ENCODE peak calls at places on chromosomes 7 and 10, in five cellular contexts. Z is psoas muscle, O is A549, Q is cardiac muscle cell, D is hepatocyte. R is an unnamed sample.

GRCh38 chr10:35409094-35409582 is 72.8 kb downstream of the CCNY start:
- DNase-seq in O (no peak), D (no peak), Q (peak), Z (peak), R (peak)

GRCh38 chr7:906776-907157 is 30.4 kb downstream of the GET4 start:
- DNase-seq in Z (no peak), Q (no peak), O (peak), D (no peak), R (no peak)

GRCh38 chr10:132616170-132616994 is 78.8 kb downstream of the INPP5A start:
- DNase-seq in D (no peak), Q (no peak), O (no peak), Z (no peak), R (peak)

GRCh38 chr7:157189405-157189804 is 50.7 kb downstream of the UBE3C start:
- DNase-seq in Q (no peak), Z (no peak), O (no peak), D (no peak), R (no peak)

GRCh38 chr10:35462491-35462934 is 126.2 kb downstream of the CCNY start:
- DNase-seq in O (no peak), Z (no peak), Q (no peak), D (no peak), R (no peak)

GRCh38 chr10:2619927-2620326 is 447.4 kb upstream of the PFKP start:
- DNase-seq in D (no peak), O (no peak), Z (no peak), Q (no peak), R (no peak)

GRCh38 chr7:74097937-74098614 is 14.5 kb downstream of the LIMK1 start:
- DNase-seq in O (peak), Z (peak), D (peak), Q (peak), R (no peak)

GRCh38 chr10:126908225-126908624 is 3.0 kb downstream of the DOCK1 start:
- DNase-seq in Z (no peak), Q (no peak), O (no peak), D (no peak), R (no peak)

GRCh38 chr10:43926875-43927406 is 278.3 kb upstream of the ZNF32 start:
- DNase-seq in Z (no peak), O (no peak), D (no peak), Q (no peak), R (no peak)

GRCh38 chr10:79244068-79244442 is 103.2 kb upstream of the PPIF start:
- DNase-seq in Z (no peak), D (no peak), O (no peak), Q (no peak), R (no peak)

GRCh38 chr10:79243211-79244067 is 103.8 kb upstream of the PPIF start:
- DNase-seq in Z (peak), Q (no peak), D (peak), O (no peak), R (peak)

GRCh38 chr10:79241990-79242619 is 105.2 kb upstream of the PPIF start:
- DNase-seq in O (no peak), D (peak), Z (peak), Q (peak), R (peak)

GRCh38 chr10:79241629-79241989 is 105.7 kb upstream of the PPIF start:
- DNase-seq in D (no peak), O (no peak), Z (no peak), Q (no peak), R (no peak)

DNA sequence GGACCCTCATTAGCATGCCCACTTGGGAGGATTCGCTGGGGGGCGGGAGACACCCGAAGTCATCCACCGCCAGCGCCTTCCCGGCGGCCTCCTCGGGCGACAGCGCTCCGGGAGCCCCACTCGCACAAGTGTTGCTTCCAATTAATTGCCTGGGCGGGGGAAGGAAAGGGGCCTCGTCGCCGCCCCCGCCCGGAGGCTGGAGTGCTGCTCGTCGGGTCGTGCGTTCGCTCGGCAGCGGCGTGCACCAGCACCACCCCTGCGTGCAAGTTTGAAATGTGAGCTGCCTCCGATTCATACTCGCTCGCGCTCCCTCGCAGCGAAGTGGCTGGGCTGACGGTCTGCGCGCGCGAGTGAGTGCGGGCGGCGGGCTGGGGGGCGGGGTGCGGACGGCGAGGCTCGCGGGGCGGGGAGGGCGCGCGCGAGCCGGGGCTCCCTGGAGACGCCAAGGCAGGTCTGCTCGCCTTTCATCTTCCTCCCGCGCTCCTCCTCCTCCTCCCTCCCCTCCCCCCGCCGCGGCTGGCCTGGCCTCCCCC is 104.6 kb upstream of the PPIF start:
- DNase-seq in O (no peak), D (peak), Q (peak), Z (peak), R (peak)
- H3K4me3 ChIP-seq in O (no peak), D (peak), Q (peak), Z (peak), R (peak)

GRCh38 chr10:117324367-117324766 is 50.9 kb downstream of the PDZD8 start:
- DNase-seq in Q (no peak), Z (no peak), O (no peak), D (no peak), R (no peak)

GRCh38 chr10:117322258-117322657 is 53.0 kb downstream of the PDZD8 start:
- DNase-seq in O (no peak), Z (no peak), D (no peak), Q (no peak), R (no peak)

GRCh38 chr10:117320050-117320665 is 55.1 kb downstream of the PDZD8 start:
- DNase-seq in O (peak), Q (peak), D (peak), Z (no peak), R (no peak)

GRCh38 chr10:117313641-117314040 is 61.6 kb downstream of the PDZD8 start:
- DNase-seq in Z (no peak), D (no peak), Q (no peak), O (no peak), R (no peak)

DNA sequence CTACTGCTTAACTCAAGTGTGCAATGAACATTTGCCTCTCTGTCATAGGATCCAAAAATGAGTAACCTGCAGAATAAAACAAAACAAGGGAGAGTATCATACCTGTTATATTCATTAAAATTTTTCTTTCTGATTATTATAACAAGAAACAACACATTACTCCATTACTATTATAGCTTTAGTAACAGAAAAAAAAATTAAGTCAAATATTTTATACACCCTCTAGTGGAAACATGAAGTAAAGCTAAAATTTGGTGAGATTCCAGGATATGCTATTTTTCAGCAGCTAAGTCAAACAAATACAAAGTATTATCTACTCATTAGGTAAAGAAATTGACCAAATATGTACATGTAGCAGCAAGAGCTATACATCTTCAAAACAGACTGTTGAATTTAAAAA is 56.3 kb downstream of the PDZD8 start:
- DNase-seq in O (no peak), Z (no peak), D (no peak), Q (peak), R (no peak)
- TF ChIP-seq CTCF in O (peak), Z (peak), D (peak), Q (peak), R (peak)

DNA sequence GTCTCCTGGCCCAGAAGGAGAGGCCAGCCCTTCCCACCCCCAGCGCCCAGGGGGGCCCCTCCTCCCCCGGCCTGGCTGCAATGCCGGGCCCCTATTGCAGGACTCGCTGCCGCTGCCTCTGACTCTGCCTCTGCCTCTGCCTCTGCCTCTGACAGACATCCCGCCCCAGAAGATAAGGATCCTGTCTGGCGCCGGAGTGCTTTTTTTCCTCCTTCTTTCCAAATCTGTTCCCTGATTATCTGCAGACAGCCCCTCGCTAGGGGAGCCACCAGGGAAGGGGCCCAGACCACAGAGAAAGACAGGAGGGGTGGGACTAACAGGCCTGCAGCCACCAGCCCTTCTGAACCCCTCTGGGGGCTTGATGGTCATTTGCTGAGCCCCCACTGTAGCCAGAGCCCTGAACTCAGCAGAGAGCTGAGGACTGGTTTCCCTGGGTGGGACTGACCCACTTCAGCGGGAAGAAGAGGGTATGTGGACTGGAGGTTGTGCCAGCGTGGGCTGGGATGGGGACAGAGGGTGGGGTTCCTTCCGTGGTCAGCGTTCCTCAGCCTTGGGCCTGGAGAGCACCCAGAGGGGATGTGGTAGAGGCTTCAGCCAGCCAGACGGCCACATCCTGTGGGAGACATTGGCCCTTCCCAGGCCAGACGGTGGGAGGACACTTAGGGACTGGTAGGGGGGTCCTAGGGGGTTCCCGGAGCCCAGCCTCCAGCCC is 22.8 kb downstream of the UNC5B start:
- DNase-seq in Q (peak), O (no peak), Z (no peak), D (peak), R (peak)
- H3K27ac ChIP-seq in Q (peak), O (no peak), Z (no peak), D (peak), R (peak)

GRCh38 chr10:128049226-128050010 is 76.8 kb downstream of the MKI67 start:
- DNase-seq in Q (no peak), Z (no peak), D (no peak), O (no peak), R (peak)

GRCh38 chr10:128046934-128047251 is 79.3 kb downstream of the MKI67 start:
- DNase-seq in D (no peak), Q (no peak), Z (no peak), O (no peak), R (no peak)

GRCh38 chr10:128046156-128046933 is 79.9 kb downstream of the MKI67 start:
- DNase-seq in Z (no peak), D (no peak), O (no peak), Q (no peak), R (no peak)

GRCh38 chr10:128047337-128047736 is 78.9 kb downstream of the MKI67 start:
- DNase-seq in Z (peak), D (peak), O (peak), Q (peak), R (peak)

DNA sequence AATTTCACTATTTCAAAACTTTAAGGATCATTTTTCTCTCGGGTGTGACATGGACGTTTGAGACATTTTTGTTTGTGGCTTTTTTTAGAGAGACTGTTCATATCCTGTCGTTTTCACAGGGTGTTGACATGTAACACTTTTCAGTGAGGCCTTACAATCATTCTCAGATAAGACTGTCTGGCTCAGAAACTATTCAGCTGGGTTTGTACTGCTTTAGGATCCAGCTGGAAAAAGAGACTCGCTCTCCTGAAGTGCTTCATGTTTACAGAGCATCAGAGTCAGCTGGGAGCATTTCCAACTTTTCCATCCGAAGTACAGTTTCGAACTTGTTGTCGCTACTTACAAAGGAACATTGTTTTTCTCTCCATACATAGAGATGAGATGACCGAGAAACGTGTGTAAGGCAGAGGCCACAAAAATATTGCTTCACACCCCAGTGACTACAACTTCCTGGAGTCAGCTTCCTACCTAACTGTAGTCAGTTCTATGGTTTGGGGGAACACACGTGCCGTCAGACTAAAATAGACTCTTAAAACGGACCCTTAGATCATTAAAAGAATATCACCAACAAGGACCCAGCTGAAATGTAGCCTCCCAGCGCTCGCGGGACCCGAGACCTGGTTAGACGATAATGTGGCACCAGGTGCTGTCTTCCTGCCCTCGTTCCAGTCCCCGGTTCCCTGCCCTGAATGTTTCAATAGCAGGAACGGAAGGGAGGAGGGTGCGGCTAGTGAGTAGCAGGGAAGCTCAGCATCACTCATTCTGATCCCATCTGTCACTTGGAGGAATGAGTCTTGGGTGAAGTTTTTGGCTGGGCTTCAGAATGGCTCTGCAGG is 78.0 kb downstream of the MKI67 start:
- DNase-seq in D (peak), O (no peak), Z (no peak), Q (peak), R (peak)
- H3K4me3 ChIP-seq in D (no peak), O (no peak), Z (peak), Q (peak), R (peak)

GRCh38 chr10:86688398-86688921 is 20.1 kb downstream of the LDB3 start:
- DNase-seq in O (peak), Q (peak), D (peak), Z (peak), R (no peak)
- TF ChIP-seq CTCF in O (peak), Q (peak), D (peak), Z (peak), R (peak)